ENCODE peak calls at places on chromosomes 2 and 18, in four cellular contexts. D is B cell; A is activated T-cell treated with anti-CD3 and anti-CD28 coated beads, Interleukin-2, amount 50 U/mL, for 48 hours; U is activated T-helper 9 cell treated with anti-CD3 and anti-CD28 coated beads, Interleukin-2, amount 50 U/mL, for 16 hours. Z is an unnamed sample.

GRCh38 chr2:227228061-227228667 is 63.7 kb downstream of the COL4A3 start:
- DNase-seq in D (no peak), A (no peak), U (no peak), Z (no peak)

GRCh38 chr18:69383191-69383590 is 17.5 kb upstream of the DOK6 start:
- DNase-seq in D (no peak), A (no peak), U (no peak), Z (no peak)

GRCh38 chr2:172588931-172589330 is 33.0 kb downstream of the PDK1 start:
- DNase-seq in D (no peak), A (no peak), U (no peak), Z (no peak)

GRCh38 chr2:145066151-145066661 is 546.3 kb upstream of the ZEB2 start:
- DNase-seq in D (no peak), A (no peak), U (no peak), Z (no peak)

GRCh38 chr2:73901143-73901542 is 8.3 kb downstream of the ACTG2 start:
- DNase-seq in D (no peak), A (no peak), U (no peak), Z (no peak)

GRCh38 chr18:6734746-6735430 is 5.4 kb downstream of the ARHGAP28 start:
- DNase-seq in D (no peak), A (no peak), U (no peak), Z (no peak)

GRCh38 chr2:25082002-25082622 is 40.2 kb downstream of the EFR3B start:
- DNase-seq in D (no peak), A (no peak), U (no peak), Z (no peak)

GRCh38 chr2:216560695-216561370 is 62.2 kb downstream of the RPL37A start:
- DNase-seq in D (no peak), A (no peak), U (no peak), Z (no peak)

GRCh38 chr18:37612941-37613340 is 47.3 kb upstream of the CELF4 start:
- DNase-seq in D (no peak), A (no peak), U (no peak), Z (no peak)

GRCh38 chr2:26123426-26123825 is 49.5 kb upstream of the GAREM2 start:
- DNase-seq in D (no peak), A (no peak), U (no peak), Z (no peak)

GRCh38 chr2:219122197-219122965 is 38.2 kb downstream of the NHEJ1 start:
- DNase-seq in D (no peak), A (no peak), U (no peak), Z (no peak)

GRCh38 chr2:204982303-204982702 is 437.0 kb downstream of the PARD3B start:
- DNase-seq in D (no peak), A (no peak), U (no peak), Z (no peak)

GRCh38 chr2:120530781-120531180 is 184.8 kb downstream of the INHBB start:
- DNase-seq in D (no peak), A (no peak), U (no peak), Z (no peak)

GRCh38 chr2:241975593-241976284 is 106.2 kb downstream of the RTP5 start:
- DNase-seq in D (no peak), A (no peak), U (no peak), Z (no peak)

GRCh38 chr2:3806730-3807129 is 103.4 kb downstream of the DCDC2C start:
- DNase-seq in D (no peak), A (no peak), U (no peak), Z (no peak)

GRCh38 chr2:43013821-43014345 is 212.5 kb downstream of the ZFP36L2 start:
- DNase-seq in D (no peak), A (no peak), U (no peak), Z (no peak)

GRCh38 chr2:160376576-160376975 is 117.0 kb downstream of the RBMS1 start:
- DNase-seq in D (no peak), A (no peak), U (no peak), Z (no peak)

GRCh38 chr2:166671235-166671634 is 177.2 kb upstream of the SCN7A start:
- DNase-seq in D (no peak), A (no peak), U (no peak), Z (no peak)

GRCh38 chr2:21650566-21650965 is 526.8 kb downstream of the TDRD15 start:
- DNase-seq in D (no peak), A (no peak), U (no peak), Z (no peak)

GRCh38 chr2:21746499-21746898 is 622.7 kb downstream of the TDRD15 start:
- DNase-seq in D (no peak), A (no peak), U (no peak), Z (no peak)

GRCh38 chr2:191539068-191539467 is 138.9 kb upstream of the NABP1 start:
- DNase-seq in D (peak; percentile 13), A (peak; percentile 40), U (no peak), Z (peak; percentile 21)

GRCh38 chr2:111656893-111657292 is 227.1 kb downstream of the ANAPC1 start:
- DNase-seq in D (no peak), A (no peak), U (no peak), Z (no peak)

GRCh38 chr2:215528555-215528954 is 92.7 kb upstream of the FN1 start:
- DNase-seq in D (no peak), A (no peak), U (no peak), Z (no peak)

GRCh38 chr2:217951521-217952247 is 51.1 kb downstream of the TNS1 start:
- DNase-seq in D (no peak), A (no peak), U (no peak), Z (no peak)